ENCODE peak calls at places on chromosomes 11 and 22, in four cellular contexts. One of them, this sample, is unnamed.
A peak's percentile ranks its signal among the peaks of the same experiment; 100 is the strongest.

GRCh38 chr11:80315263-80315662 is 874.4 kb upstream of the TENM4 start:
- DNase-seq in cardiac muscle cell: no peak
- DNase-seq in GM23248: no peak
- DNase-seq in stomach: no peak
- DNase-seq in this sample: no peak

GRCh38 chr11:12086271-12087074 is 23.9 kb upstream of the MICAL2 start:
- DNase-seq in GM23248: peak; percentile 97
- DNase-seq in cardiac muscle cell: no peak
- DNase-seq in stomach: peak; percentile 57
- DNase-seq in this sample: no peak

GRCh38 chr22:38461057-38461413 is 6.0 kb upstream of the KCNJ4 start:
- DNase-seq in GM23248: no peak
- DNase-seq in stomach: no peak
- DNase-seq in cardiac muscle cell: no peak
- DNase-seq in this sample: no peak

GRCh38 chr11:5596611-5597201 is at the start of gene TRIM6:
- DNase-seq in GM23248: peak; percentile 66
- DNase-seq in cardiac muscle cell: peak; percentile 60
- DNase-seq in stomach: peak; percentile 35
- DNase-seq in this sample: peak; percentile 62

GRCh38 chr22:26884921-26885320 is 227.5 kb downstream of the MIAT start:
- DNase-seq in stomach: no peak
- DNase-seq in GM23248: no peak
- DNase-seq in cardiac muscle cell: no peak
- DNase-seq in this sample: no peak

GRCh38 chr11:59857444-59858434 is 8.5 kb downstream of the TCN1 start:
- DNase-seq in stomach: no peak
- DNase-seq in cardiac muscle cell: no peak
- DNase-seq in GM23248: peak; percentile 7
- DNase-seq in this sample: no peak

GRCh38 chr11:120020981-120021380 is 116.9 kb downstream of the TRIM29 start:
- DNase-seq in stomach: no peak
- DNase-seq in GM23248: no peak
- DNase-seq in cardiac muscle cell: no peak
- DNase-seq in this sample: no peak

GRCh38 chr11:88250566-88251080 is 75.4 kb upstream of the RAB38 start:
- DNase-seq in GM23248: no peak
- DNase-seq in stomach: no peak
- DNase-seq in cardiac muscle cell: no peak
- DNase-seq in this sample: no peak

GRCh38 chr11:35235944-35236666 is 97.1 kb downstream of the CD44 start:
- DNase-seq in cardiac muscle cell: no peak
- DNase-seq in GM23248: peak; percentile 49
- DNase-seq in stomach: peak; percentile 72
- DNase-seq in this sample: peak; percentile 78

GRCh38 chr11:20368441-20368840 is 4.9 kb downstream of the HTATIP2 start:
- DNase-seq in GM23248: peak; percentile 19
- DNase-seq in stomach: no peak
- DNase-seq in cardiac muscle cell: no peak
- DNase-seq in this sample: no peak

GRCh38 chr11:117750357-117750756 is 46.7 kb downstream of the DSCAML1 start:
- DNase-seq in cardiac muscle cell: no peak
- DNase-seq in stomach: no peak
- DNase-seq in GM23248: no peak
- DNase-seq in this sample: no peak

GRCh38 chr22:21660904-21661303 is 4.9 kb upstream of the PPIL2 start:
- DNase-seq in stomach: no peak
- DNase-seq in cardiac muscle cell: no peak
- DNase-seq in GM23248: no peak
- DNase-seq in this sample: no peak
- H3K27ac ChIP-seq in stomach: no peak overlapping the region
- H3K27ac ChIP-seq in cardiac muscle cell: no peak overlapping the region
- H3K27ac ChIP-seq in GM23248: no peak overlapping the region
- H3K27ac ChIP-seq in this sample: no peak overlapping the region

GRCh38 chr11:68591719-68592118 is 92.6 kb upstream of the GAL start:
- DNase-seq in GM23248: no peak
- DNase-seq in cardiac muscle cell: no peak
- DNase-seq in stomach: no peak
- DNase-seq in this sample: peak; percentile 46

GRCh38 chr11:68594123-68594522 is 90.2 kb upstream of the GAL start:
- DNase-seq in stomach: no peak
- DNase-seq in GM23248: no peak
- DNase-seq in cardiac muscle cell: no peak
- DNase-seq in this sample: no peak

GRCh38 chr11:68593441-68593840 is 90.9 kb upstream of the GAL start:
- DNase-seq in stomach: no peak
- DNase-seq in GM23248: no peak
- DNase-seq in cardiac muscle cell: no peak
- DNase-seq in this sample: no peak

GRCh38 chr11:68584991-68585524 is 99.3 kb upstream of the GAL start:
- DNase-seq in stomach: no peak
- DNase-seq in GM23248: no peak
- DNase-seq in cardiac muscle cell: no peak
- DNase-seq in this sample: no peak

GRCh38 chr11:68589817-68590216 is 94.5 kb upstream of the GAL start:
- DNase-seq in GM23248: no peak
- DNase-seq in cardiac muscle cell: no peak
- DNase-seq in stomach: no peak
- DNase-seq in this sample: no peak
- H3K27ac ChIP-seq in GM23248: no peak overlapping the region
- H3K27ac ChIP-seq in cardiac muscle cell: no peak overlapping the region
- H3K27ac ChIP-seq in stomach: no peak overlapping the region
- H3K27ac ChIP-seq in this sample: no peak overlapping the region

GRCh38 chr11:104164028-104164520 is at the start of gene PDGFD:
- DNase-seq in cardiac muscle cell: peak; percentile 91
- DNase-seq in stomach: peak; percentile 71
- DNase-seq in GM23248: peak; percentile 64
- DNase-seq in this sample: peak; percentile 85

GRCh38 chr11:104159356-104159755 is 4.6 kb downstream of the PDGFD start:
- DNase-seq in cardiac muscle cell: no peak
- DNase-seq in GM23248: no peak
- DNase-seq in stomach: no peak
- DNase-seq in this sample: no peak

GRCh38 chr11:104165014-104165413 is 1.1 kb upstream of the PDGFD start:
- DNase-seq in stomach: no peak
- DNase-seq in GM23248: no peak
- DNase-seq in cardiac muscle cell: no peak
- DNase-seq in this sample: no peak

GRCh38 chr11:104161751-104162450 is 2.0 kb downstream of the PDGFD start:
- DNase-seq in stomach: no peak
- DNase-seq in cardiac muscle cell: no peak
- DNase-seq in GM23248: no peak
- DNase-seq in this sample: no peak

DNA sequence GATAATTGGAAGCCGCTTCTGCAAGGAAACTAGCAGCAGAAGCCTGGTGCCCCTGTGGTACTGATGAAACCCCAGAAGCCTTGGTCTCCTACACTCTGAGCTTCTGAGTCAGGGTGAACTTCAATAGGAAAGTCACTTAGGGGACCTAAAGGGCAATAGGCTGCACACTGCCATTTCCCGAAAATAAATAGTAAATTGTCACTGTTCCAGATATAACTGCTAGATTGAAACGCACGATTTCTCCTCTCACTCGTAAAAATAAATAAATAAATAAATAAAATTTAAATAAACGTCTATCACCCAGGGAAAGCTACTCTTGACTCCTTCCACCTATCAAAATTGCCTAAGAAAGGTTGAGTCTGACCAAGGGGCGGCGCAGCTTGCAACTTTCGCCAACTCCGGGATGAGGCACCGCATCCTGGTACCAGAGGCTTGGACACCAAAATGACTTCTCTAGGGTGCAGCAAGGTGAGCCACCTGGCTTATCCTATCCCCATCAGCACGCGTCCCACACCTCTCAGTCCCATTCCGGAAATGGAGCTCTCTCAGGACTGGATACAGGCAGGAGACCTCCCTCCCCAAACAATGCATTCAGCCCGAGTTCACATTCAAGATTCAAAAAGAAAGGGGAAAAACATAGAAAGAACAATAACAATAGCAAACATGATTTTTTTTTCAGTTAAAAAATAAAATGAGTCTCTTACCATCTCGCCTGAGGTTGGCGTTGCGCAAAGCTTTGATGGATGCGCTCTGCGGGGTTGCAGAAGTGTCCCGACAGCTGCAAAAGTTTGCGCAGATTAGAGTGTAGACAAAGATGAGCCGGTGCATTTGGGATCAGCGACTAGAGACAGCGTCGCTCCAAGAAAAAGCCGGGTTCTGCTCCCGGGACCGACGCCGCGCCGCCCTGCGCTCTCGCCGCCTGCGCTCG is 583 bp downstream of the PDGFD start:
- DNase-seq in cardiac muscle cell: peak; percentile 59
- DNase-seq in GM23248: peak; percentile 28
- DNase-seq in stomach: peak; percentile 30
- DNase-seq in this sample: peak; percentile 49
- H3K27ac ChIP-seq in cardiac muscle cell: peak overlapping the region; percentile 80
- H3K27ac ChIP-seq in GM23248: no peak overlapping the region
- H3K27ac ChIP-seq in stomach: peak overlapping the region; percentile 76
- H3K27ac ChIP-seq in this sample: peak overlapping the region; percentile 27

GRCh38 chr11:64023731-64024710 is 11.7 kb upstream of the FLRT1 start:
- DNase-seq in stomach: no peak
- DNase-seq in cardiac muscle cell: no peak
- DNase-seq in GM23248: no peak
- DNase-seq in this sample: no peak
- H3K27ac ChIP-seq in stomach: no peak overlapping the region
- H3K27ac ChIP-seq in cardiac muscle cell: no peak overlapping the region
- H3K27ac ChIP-seq in GM23248: no peak overlapping the region
- H3K27ac ChIP-seq in this sample: no peak overlapping the region

GRCh38 chr11:123235687-123236261 is 40.7 kb upstream of the CLMP start:
- DNase-seq in cardiac muscle cell: no peak
- DNase-seq in stomach: no peak
- DNase-seq in GM23248: peak; percentile 65
- DNase-seq in this sample: no peak
- H3K27ac ChIP-seq in cardiac muscle cell: no peak overlapping the region
- H3K27ac ChIP-seq in stomach: peak overlapping the region; percentile 64
- H3K27ac ChIP-seq in GM23248: peak overlapping the region; percentile 65
- H3K27ac ChIP-seq in this sample: no peak overlapping the region

GRCh38 chr11:9855579-9856260 is 191.8 kb downstream of the SWAP70 start:
- DNase-seq in GM23248: peak; percentile 89
- DNase-seq in stomach: no peak
- DNase-seq in cardiac muscle cell: no peak
- DNase-seq in this sample: no peak

GRCh38 chr11:9861860-9862725 is 198.2 kb downstream of the SWAP70 start:
- DNase-seq in stomach: peak; percentile 47
- DNase-seq in cardiac muscle cell: peak; percentile 60
- DNase-seq in GM23248: peak; percentile 73
- DNase-seq in this sample: peak; percentile 22

GRCh38 chr11:9859491-9860305 is 195.8 kb downstream of the SWAP70 start:
- DNase-seq in stomach: no peak
- DNase-seq in cardiac muscle cell: no peak
- DNase-seq in GM23248: peak; percentile 64
- DNase-seq in this sample: no peak

GRCh38 chr11:9858218-9858617 is 194.3 kb downstream of the SWAP70 start:
- DNase-seq in GM23248: no peak
- DNase-seq in cardiac muscle cell: no peak
- DNase-seq in stomach: no peak
- DNase-seq in this sample: no peak

DNA sequence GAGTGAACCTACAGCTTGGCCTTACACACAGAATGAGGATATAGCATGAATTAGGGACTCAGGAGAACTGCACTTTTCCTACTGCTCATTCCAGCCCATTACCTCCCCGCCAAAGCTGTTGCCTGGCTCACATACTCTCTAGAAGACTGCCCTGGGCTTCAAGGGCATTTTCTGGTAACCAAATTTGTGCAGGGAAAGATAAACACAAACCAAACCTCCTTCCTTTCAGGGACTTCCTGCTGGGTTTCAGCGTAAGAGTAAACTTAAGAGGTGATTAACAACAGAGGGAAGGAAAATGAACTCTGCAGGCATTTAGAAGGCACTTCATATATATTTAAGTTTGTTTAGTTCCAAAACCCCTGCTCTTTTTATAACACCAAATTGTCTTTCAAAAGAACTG is 194.9 kb downstream of the SWAP70 start:
- DNase-seq in GM23248: peak; percentile 14
- DNase-seq in stomach: no peak
- DNase-seq in cardiac muscle cell: peak; percentile 32
- DNase-seq in this sample: no peak
- H3K27ac ChIP-seq in GM23248: peak overlapping the region; percentile 72
- H3K27ac ChIP-seq in stomach: peak overlapping the region; percentile 15
- H3K27ac ChIP-seq in cardiac muscle cell: peak overlapping the region; percentile 45
- H3K27ac ChIP-seq in this sample: no peak overlapping the region

GRCh38 chr22:50528682-50529415 is 963 bp downstream of the TYMP start:
- DNase-seq in cardiac muscle cell: no peak
- DNase-seq in GM23248: no peak
- DNase-seq in stomach: no peak
- DNase-seq in this sample: no peak
- H3K27ac ChIP-seq in cardiac muscle cell: no peak overlapping the region
- H3K27ac ChIP-seq in GM23248: peak overlapping the region; percentile 15
- H3K27ac ChIP-seq in stomach: peak overlapping the region; percentile 98
- H3K27ac ChIP-seq in this sample: peak overlapping the region; percentile 94

GRCh38 chr11:132073787-132074186 is 703.4 kb downstream of the NTM start:
- DNase-seq in stomach: no peak
- DNase-seq in cardiac muscle cell: no peak
- DNase-seq in GM23248: no peak
- DNase-seq in this sample: no peak
- H3K27ac ChIP-seq in stomach: no peak overlapping the region
- H3K27ac ChIP-seq in cardiac muscle cell: no peak overlapping the region
- H3K27ac ChIP-seq in GM23248: peak overlapping the region; percentile 97
- H3K27ac ChIP-seq in this sample: no peak overlapping the region

GRCh38 chr11:36578458-36578857 is 10.7 kb downstream of the RAG1 start:
- DNase-seq in GM23248: no peak
- DNase-seq in stomach: no peak
- DNase-seq in cardiac muscle cell: no peak
- DNase-seq in this sample: no peak
- H3K27ac ChIP-seq in GM23248: no peak overlapping the region
- H3K27ac ChIP-seq in stomach: no peak overlapping the region
- H3K27ac ChIP-seq in cardiac muscle cell: no peak overlapping the region
- H3K27ac ChIP-seq in this sample: no peak overlapping the region

GRCh38 chr22:49380828-49381114 is 446.9 kb downstream of the BRD1 start:
- DNase-seq in cardiac muscle cell: no peak
- DNase-seq in stomach: peak; percentile 17
- DNase-seq in GM23248: no peak
- DNase-seq in this sample: no peak
- H3K27ac ChIP-seq in cardiac muscle cell: no peak overlapping the region
- H3K27ac ChIP-seq in stomach: no peak overlapping the region
- H3K27ac ChIP-seq in GM23248: no peak overlapping the region
- H3K27ac ChIP-seq in this sample: no peak overlapping the region

This sample was measured in pancreas.